ENCODE peak calls at places on chromosomes 11 and 22, in six cellular contexts. I is PC-3, K is IMR-90, W is endothelial cell of umbilical vein, V is fibroblast of lung, E is neuronal stem cell. P is an unnamed sample. For H3K36me3, the result is how much of the 10 kb centered on the place peaks cover.

GRCh38 chr22:32531955-32532818 is 57.6 kb downstream of the FBXO7 start:
- DNase-seq in K (peak), I (no peak), W (peak), E (peak), V (peak), P (peak)

GRCh38 chr11:101453682-101454081 is 130.1 kb downstream of the TRPC6 start:
- DNase-seq in W (no peak), E (no peak), K (peak), V (no peak), I (peak), P (no peak)

GRCh38 chr11:105935791-105936190 is 86.2 kb downstream of the MSANTD4 start:
- DNase-seq in I (peak), E (no peak), K (peak), V (no peak), W (peak), P (peak)

GRCh38 chr22:27913162-27913741 is 5.8 kb downstream of the PITPNB start:
- DNase-seq in V (peak), E (no peak), K (peak), W (peak), I (no peak), P (no peak)

GRCh38 chr22:50114221-50114981 is 24.6 kb downstream of the MOV10L1 start:
- DNase-seq in I (peak), E (no peak), W (peak), K (peak), V (peak), P (peak)

GRCh38 chr11:8312966-8313365 is 49.3 kb upstream of the LMO1 start:
- DNase-seq in V (no peak), E (peak), K (no peak), W (no peak), I (no peak), P (peak)

GRCh38 chr11:86039094-86039493 is 29.8 kb downstream of the PICALM start:
- DNase-seq in I (no peak), E (no peak), W (no peak), V (no peak), K (no peak), P (no peak)

GRCh38 chr11:12134239-12134590 is 23.8 kb downstream of the MICAL2 start:
- DNase-seq in K (no peak), W (no peak), E (no peak), V (no peak), I (no peak), P (no peak)

GRCh38 chr22:45204751-45205623 is 35.7 kb downstream of the KIAA0930 start:
- DNase-seq in V (no peak), W (no peak), K (no peak), I (no peak), E (no peak), P (no peak)

GRCh38 chr22:27228771-27229170 is 571.4 kb downstream of the MIAT start:
- DNase-seq in K (no peak), V (no peak), W (no peak), I (no peak), E (no peak), P (no peak)

DNA sequence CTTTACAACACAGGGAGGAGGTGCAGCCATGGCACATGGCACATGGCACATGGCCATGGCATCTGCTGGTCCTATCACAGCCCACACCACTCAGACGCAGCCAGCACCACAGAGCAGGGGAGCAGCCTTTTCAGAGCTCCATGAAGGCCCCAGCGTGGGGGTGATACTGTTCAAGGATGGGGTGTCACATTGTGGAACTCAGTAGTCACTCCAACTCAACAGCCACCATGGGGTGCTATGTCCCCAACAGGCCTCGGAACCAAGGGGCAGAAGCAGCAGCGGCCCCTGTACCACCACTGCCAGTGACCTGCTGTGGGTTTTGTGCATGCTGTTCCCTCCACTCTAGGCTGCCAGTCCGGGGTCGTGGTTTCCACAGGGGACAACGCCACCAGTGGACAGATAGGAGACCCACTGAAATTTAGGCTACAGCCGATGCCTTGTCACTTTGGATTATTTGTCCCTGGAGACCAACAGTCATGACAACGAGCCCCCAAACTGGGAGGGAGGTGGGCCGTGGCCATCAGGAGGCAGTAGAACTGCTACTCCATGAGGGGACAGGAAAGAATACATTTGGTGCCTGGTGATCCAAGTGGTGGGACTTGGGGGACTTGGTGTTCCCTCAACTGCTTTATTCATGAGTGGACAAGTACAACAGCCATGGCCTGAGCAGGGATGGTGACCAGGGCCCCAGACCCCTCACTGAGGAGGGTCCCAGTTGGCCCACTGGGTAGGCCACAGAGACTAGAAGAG is 30.3 kb upstream of the CD81 start:
- DNase-seq in I (no peak), V (no peak), E (no peak), W (no peak), K (no peak), P (no peak)
- H3K36me3 ChIP-seq in I (under half), V (under half), E (under half), W (under half), K (under half), P (under half)

DNA sequence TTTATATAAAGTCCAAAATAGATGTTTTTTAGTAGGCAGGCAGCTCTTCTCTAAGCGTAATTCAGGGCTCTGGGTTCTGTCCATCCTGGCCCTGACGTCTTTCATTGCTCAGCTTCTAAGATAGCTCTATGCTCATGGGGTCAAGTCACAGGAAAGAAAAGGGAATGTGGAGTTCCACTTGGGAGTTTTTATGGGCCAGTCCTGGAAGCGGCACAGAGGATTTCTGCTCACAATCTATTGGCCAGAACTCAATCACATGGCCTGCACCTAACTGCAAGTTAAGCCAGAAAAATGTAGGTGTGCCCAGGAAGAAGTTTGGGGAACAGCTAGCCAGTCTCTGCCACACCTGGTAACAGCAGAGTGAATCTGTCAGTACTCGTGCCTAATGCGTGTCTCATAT is 7.4 kb upstream of the ZBTB16 start:
- DNase-seq in I (no peak), K (no peak), V (no peak), E (no peak), W (no peak), P (no peak)
- H2AFZ ChIP-seq in I (no peak), K (no peak), V (no peak), E (no peak), W (no peak), P (no peak)

GRCh38 chr11:95230054-95231034 is 658 bp downstream of the SESN3 start:
- DNase-seq in I (no peak), W (peak), E (peak), V (peak), K (no peak), P (peak)
- H3K9ac ChIP-seq in I (no peak), W (no peak), E (peak), V (peak), K (peak), P (peak)

GRCh38 chr11:63590024-63590788 is 24.0 kb downstream of the PLAAT3 start:
- DNase-seq in K (no peak), V (no peak), I (no peak), W (no peak), E (no peak), P (no peak)
- H3K36me3 ChIP-seq in K (under half), V (under half), I (under half), W (under half), E (under half), P (under half)

DNA sequence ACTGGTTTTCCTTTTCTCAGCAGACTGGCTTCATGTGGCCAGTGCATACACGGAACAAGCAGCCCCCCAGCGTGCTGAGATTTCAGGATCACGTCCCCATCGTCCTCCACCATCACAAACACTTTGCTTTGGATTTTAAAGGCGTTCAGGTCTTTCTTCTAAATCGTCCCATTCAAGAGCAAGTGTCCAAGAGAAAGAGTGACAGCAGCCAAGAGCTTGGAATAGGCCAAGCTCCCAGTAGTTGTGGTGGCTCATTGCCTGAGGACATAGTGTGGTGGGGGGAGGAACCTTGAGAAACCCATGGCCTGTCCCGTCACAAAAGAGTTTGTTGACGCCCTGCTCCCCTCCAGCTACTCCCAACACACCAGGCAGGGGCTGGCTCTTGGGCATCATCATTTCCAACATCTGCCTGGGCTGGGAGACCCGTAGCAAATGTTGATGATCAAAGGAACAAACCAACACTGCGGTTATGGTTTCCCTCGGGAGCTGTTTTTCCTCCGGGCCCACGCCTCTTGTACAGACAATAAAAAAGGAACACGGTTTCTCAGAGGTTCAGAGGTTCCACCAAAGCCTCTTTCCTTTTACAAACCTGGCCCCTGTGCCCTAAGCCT is 20.8 kb downstream of the FADS3 start:
- DNase-seq in W (no peak), I (no peak), E (no peak), K (no peak), V (peak), P (no peak)
- H2AFZ ChIP-seq in W (no peak), I (peak), E (peak), K (peak), V (no peak), P (no peak)

GRCh38 chr11:120212259-120212888 is 1.5 kb downstream of the OAF start:
- DNase-seq in E (no peak), K (peak), V (no peak), W (peak), I (peak), P (no peak)
- H3K9ac ChIP-seq in E (no peak), K (peak), V (no peak), W (peak), I (peak), P (no peak)

GRCh38 chr11:65545853-65546216 is 12.3 kb downstream of the LTBP3 start:
- DNase-seq in V (no peak), W (no peak), E (no peak), I (no peak), K (no peak), P (no peak)

GRCh38 chr11:65546217-65546958 is 11.8 kb downstream of the LTBP3 start:
- DNase-seq in E (peak), W (peak), K (no peak), V (no peak), I (peak), P (peak)

GRCh38 chr11:65551572-65552398 is 6.4 kb downstream of the LTBP3 start:
- DNase-seq in I (peak), K (peak), E (no peak), V (peak), W (peak), P (peak)

GRCh38 chr11:65547446-65548125 is 10.6 kb downstream of the LTBP3 start:
- DNase-seq in E (no peak), K (no peak), W (no peak), I (no peak), V (no peak), P (no peak)

DNA sequence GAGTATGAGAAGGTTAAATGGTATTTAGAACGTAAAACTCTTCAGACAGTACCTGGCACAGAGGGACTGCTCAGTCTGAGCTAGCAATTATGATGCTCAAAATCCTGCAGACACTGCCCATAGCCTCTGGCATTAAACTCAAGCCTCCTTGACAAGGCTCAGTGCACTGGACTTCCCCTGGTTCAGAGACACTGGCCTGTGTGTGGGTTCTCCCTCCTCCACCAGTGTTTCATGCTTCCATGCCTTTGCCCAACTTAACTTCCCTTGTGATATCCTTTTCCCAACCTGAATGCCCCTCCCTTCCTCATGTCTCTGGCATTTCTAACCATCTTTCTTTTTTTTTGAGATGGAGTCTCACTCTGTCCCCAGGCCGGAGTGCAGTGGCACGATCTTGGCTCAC is 9.1 kb downstream of the LTBP3 start:
- DNase-seq in K (no peak), V (no peak), W (no peak), I (no peak), E (no peak), P (no peak)
- H3K36me3 ChIP-seq in K (half or more), V (under half), W (under half), I (under half), E (under half), P (under half)

DNA sequence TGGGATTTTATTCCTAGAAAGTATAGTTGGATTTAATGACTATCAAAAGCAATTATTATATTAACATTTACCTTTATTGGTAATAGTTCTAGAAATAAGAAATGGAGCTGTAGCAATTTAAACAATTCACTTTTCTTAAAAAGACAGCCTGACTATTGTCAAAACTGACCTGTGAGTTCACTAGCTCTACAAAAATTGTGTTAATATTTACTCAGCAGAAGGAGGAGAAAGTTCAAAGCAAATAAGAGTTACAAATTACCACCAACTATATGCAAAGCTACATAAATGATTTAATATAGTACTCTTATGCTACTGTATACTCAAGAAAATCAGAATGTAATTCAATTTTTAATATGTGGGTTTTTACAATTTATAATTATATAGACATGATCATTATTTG is 310.0 kb downstream of the DCDC1 start:
- DNase-seq in W (no peak), I (no peak), K (no peak), E (no peak), V (no peak), P (no peak)
- H2AFZ ChIP-seq in W (no peak), I (no peak), K (no peak), E (no peak), V (no peak), P (no peak)

GRCh38 chr22:31229402-31230140 is 17.5 kb downstream of the LIMK2 start:
- DNase-seq in V (peak), K (peak), E (no peak), I (no peak), W (peak), P (peak)
- H3K9ac ChIP-seq in V (no peak), K (no peak), E (no peak), I (no peak), W (peak), P (no peak)